ENCODE peak calls at places on chromosomes 6 and 20, in six cellular contexts. W is MV-4-11; H is activated naive CD8-positive, alpha-beta T cell treated with anti-CD3 and anti-CD28 coated beads for 36 hours; M is mesendoderm; P is stimulated activated CD8-positive, alpha-beta memory T cell treated with anti-CD3 and anti-CD28 coated beads, Interleukin-4, amount 100 ng/mL, for 4 hours; J is activated T-helper 1 cell treated with anti-CD3 and anti-CD28 coated beads, Interleukin-2, amount 50 U/mL, for 16 hours. Q is an unnamed sample.

GRCh38 chr20:11267762-11268335 is 594.0 kb upstream of the JAG1 start:
- DNase-seq in W (no peak), H (no peak), M (peak), P (no peak), J (no peak), Q (no peak)

GRCh38 chr6:133923938-133924593 is 29.0 kb upstream of the TBPL1 start:
- DNase-seq in W (peak), H (peak), M (peak), P (peak), J (peak), Q (peak)

GRCh38 chr6:144219056-144219685 is 66.0 kb upstream of the UTRN start:
- DNase-seq in W (peak), H (no peak), M (peak), P (no peak), J (no peak), Q (no peak)

GRCh38 chr6:17842014-17842776 is 135.5 kb upstream of the NUP153 start:
- DNase-seq in W (no peak), H (no peak), M (no peak), P (no peak), J (no peak), Q (no peak)

GRCh38 chr20:33490023-33490933 is at the start of gene CBFA2T2:
- DNase-seq in W (peak), H (no peak), M (no peak), P (no peak), J (no peak), Q (no peak)

GRCh38 chr20:35718972-35719635 is 19.9 kb downstream of the ROMO1 start:
- DNase-seq in W (no peak), H (no peak), M (no peak), P (no peak), J (no peak), Q (no peak)

GRCh38 chr20:51505566-51505965 is 37.0 kb downstream of the NFATC2 start:
- DNase-seq in W (peak), H (no peak), M (no peak), P (no peak), J (no peak), Q (no peak)

GRCh38 chr6:136767583-136768307 is 24.5 kb downstream of the MAP3K5 start:
- DNase-seq in W (peak), H (no peak), M (no peak), P (no peak), J (no peak), Q (no peak)

GRCh38 chr6:99353126-99353525 is 3.7 kb upstream of the FAXC start:
- DNase-seq in W (no peak), H (no peak), M (peak), P (no peak), J (no peak), Q (no peak)

GRCh38 chr20:7571521-7572065 is 368.7 kb downstream of the HAO1 start:
- DNase-seq in W (no peak), H (no peak), M (no peak), P (no peak), J (no peak), Q (no peak)

GRCh38 chr6:73180718-73181619 is 44.3 kb downstream of the KHDC1L start:
- DNase-seq in W (peak), H (no peak), M (peak), P (no peak), J (no peak), Q (no peak)

GRCh38 chr6:131231103-131231502 is 95.8 kb downstream of the AKAP7 start:
- DNase-seq in W (no peak), H (no peak), M (no peak), P (no peak), J (no peak), Q (no peak)

GRCh38 chr6:47413752-47414516 is 63.7 kb upstream of the CD2AP start:
- DNase-seq in W (peak), H (peak), M (peak), P (peak), J (peak), Q (no peak)